ENCODE peak calls at places on chromosome 15, in four cellular contexts. One of them, this sample, is unnamed.

GRCh38 chr15:34010921-34011320 is 28.1 kb downstream of the AVEN start:
- DNase-seq in adrenal gland: no peak
- DNase-seq in fibroblast of lung: no peak
- DNase-seq in PC-9: no peak
- DNase-seq in this sample: no peak

GRCh38 chr15:73078722-73079121 is 26.5 kb downstream of the NEO1 start:
- DNase-seq in fibroblast of lung: peak; percentile 94
- DNase-seq in adrenal gland: no peak
- DNase-seq in PC-9: no peak
- DNase-seq in this sample: peak; percentile 41

GRCh38 chr15:93059442-93059841 is 29.6 kb downstream of the RGMA start:
- DNase-seq in adrenal gland: no peak
- DNase-seq in PC-9: no peak
- DNase-seq in fibroblast of lung: no peak
- DNase-seq in this sample: no peak

GRCh38 chr15:85785887-85786777 is 8.6 kb downstream of the KLHL25 start:
- DNase-seq in adrenal gland: peak; percentile 79
- DNase-seq in PC-9: peak; percentile 70
- DNase-seq in fibroblast of lung: peak; percentile 72
- DNase-seq in this sample: no peak

GRCh38 chr15:82197734-82198594 is 64.6 kb downstream of the EFL1 start:
- DNase-seq in fibroblast of lung: peak; percentile 52
- DNase-seq in PC-9: peak; percentile 46
- DNase-seq in adrenal gland: peak; percentile 72
- DNase-seq in this sample: peak; percentile 83

GRCh38 chr15:28005004-28005527 is 94.0 kb downstream of the OCA2 start:
- DNase-seq in adrenal gland: no peak
- DNase-seq in PC-9: no peak
- DNase-seq in fibroblast of lung: no peak
- DNase-seq in this sample: no peak

GRCh38 chr15:88704791-88705768 is 66.3 kb downstream of the ISG20 start:
- DNase-seq in PC-9: no peak
- DNase-seq in adrenal gland: peak; percentile 54
- DNase-seq in fibroblast of lung: peak; percentile 55
- DNase-seq in this sample: no peak

GRCh38 chr15:77852241-77853007 is 219.7 kb upstream of the LINGO1 start:
- DNase-seq in fibroblast of lung: no peak
- DNase-seq in adrenal gland: no peak
- DNase-seq in PC-9: no peak
- DNase-seq in this sample: no peak

GRCh38 chr15:80179025-80179759 is 26.4 kb downstream of the FAH start:
- DNase-seq in adrenal gland: peak; percentile 62
- DNase-seq in fibroblast of lung: peak; percentile 93
- DNase-seq in PC-9: peak; percentile 46
- DNase-seq in this sample: peak; percentile 73

GRCh38 chr15:52278636-52279367 is 16.8 kb downstream of the MYO5C start:
- DNase-seq in fibroblast of lung: no peak
- DNase-seq in PC-9: no peak
- DNase-seq in adrenal gland: no peak
- DNase-seq in this sample: no peak

GRCh38 chr15:63749330-63749942 is 84.3 kb downstream of the HERC1 start:
- DNase-seq in PC-9: no peak
- DNase-seq in adrenal gland: no peak
- DNase-seq in fibroblast of lung: no peak
- DNase-seq in this sample: no peak

GRCh38 chr15:58469432-58470353 is 37.9 kb downstream of the LIPC start:
- DNase-seq in fibroblast of lung: peak; percentile 99
- DNase-seq in adrenal gland: peak; percentile 71
- DNase-seq in PC-9: peak; percentile 86
- DNase-seq in this sample: peak; percentile 84

GRCh38 chr15:31457631-31458526 is 131.2 kb downstream of the KLF13 start:
- DNase-seq in PC-9: no peak
- DNase-seq in adrenal gland: peak; percentile 64
- DNase-seq in fibroblast of lung: peak; percentile 81
- DNase-seq in this sample: no peak

GRCh38 chr15:85869124-85869523 is 74.4 kb upstream of the KLHL25 start:
- DNase-seq in adrenal gland: no peak
- DNase-seq in PC-9: no peak
- DNase-seq in fibroblast of lung: no peak
- DNase-seq in this sample: no peak

GRCh38 chr15:53747501-53748068 is 11.9 kb downstream of the WDR72 start:
- DNase-seq in PC-9: no peak
- DNase-seq in adrenal gland: no peak
- DNase-seq in fibroblast of lung: no peak
- DNase-seq in this sample: no peak

GRCh38 chr15:63655683-63656372 is 58.6 kb downstream of the FBXL22 start:
- DNase-seq in adrenal gland: no peak
- DNase-seq in PC-9: no peak
- DNase-seq in fibroblast of lung: no peak
- DNase-seq in this sample: no peak

GRCh38 chr15:101258238-101259144 is 6.6 kb upstream of the CHSY1 start:
- DNase-seq in PC-9: peak; percentile 48
- DNase-seq in adrenal gland: peak; percentile 74
- DNase-seq in fibroblast of lung: peak; percentile 63
- DNase-seq in this sample: peak; percentile 65

GRCh38 chr15:31472636-31473383 is 146.2 kb downstream of the KLF13 start:
- DNase-seq in adrenal gland: peak; percentile 34
- DNase-seq in fibroblast of lung: peak; percentile 43
- DNase-seq in PC-9: no peak
- DNase-seq in this sample: no peak

GRCh38 chr15:96341465-96342142 is 11.1 kb downstream of the NR2F2 start:
- DNase-seq in adrenal gland: peak; percentile 21
- DNase-seq in fibroblast of lung: peak; percentile 47
- DNase-seq in PC-9: no peak
- DNase-seq in this sample: no peak

GRCh38 chr15:42016971-42017370 is 3.9 kb downstream of the PLA2G4E start:
- DNase-seq in adrenal gland: no peak
- DNase-seq in fibroblast of lung: no peak
- DNase-seq in PC-9: no peak
- DNase-seq in this sample: no peak

GRCh38 chr15:40932625-40933519 is 3.7 kb downstream of the DLL4 start:
- DNase-seq in adrenal gland: no peak
- DNase-seq in PC-9: no peak
- DNase-seq in fibroblast of lung: no peak
- DNase-seq in this sample: no peak
- H3K4me3 ChIP-seq in adrenal gland: no peak overlapping the region
- H3K4me3 ChIP-seq in PC-9: no peak overlapping the region
- H3K4me3 ChIP-seq in fibroblast of lung: no peak overlapping the region
- H3K4me3 ChIP-seq in this sample: no peak overlapping the region

DNA sequence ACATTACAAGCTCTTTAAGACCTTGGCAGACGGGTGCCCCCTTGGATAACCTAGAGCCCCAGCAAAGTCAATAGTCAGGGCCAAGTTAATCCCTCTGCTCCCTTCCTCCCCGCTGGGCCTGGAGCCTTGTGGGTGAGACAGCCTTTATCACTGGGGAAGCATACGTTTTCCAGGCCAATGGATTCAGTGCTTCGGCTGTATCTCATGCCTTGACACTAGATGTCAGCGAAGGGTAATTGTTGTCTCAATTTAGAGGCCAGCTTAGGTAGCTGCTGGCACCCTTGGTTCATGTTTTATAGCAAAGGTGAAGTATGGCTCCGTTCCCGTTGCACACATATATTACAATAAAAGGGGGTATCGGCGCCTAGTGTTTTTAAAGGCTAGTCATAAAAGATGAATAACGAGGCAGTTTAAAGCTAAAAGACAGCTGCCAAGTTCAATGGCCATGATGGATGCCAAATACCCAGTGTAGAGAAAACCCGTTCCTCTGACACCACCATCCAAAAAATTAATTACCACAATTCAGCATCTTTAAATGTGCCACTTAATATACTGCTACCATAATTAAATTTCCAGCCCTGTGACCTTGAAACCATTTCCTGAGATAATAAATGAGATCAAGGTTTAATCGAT is 52.3 kb upstream of the BNIP2 start:
- DNase-seq in PC-9: no peak
- DNase-seq in adrenal gland: no peak
- DNase-seq in fibroblast of lung: peak; percentile 14
- DNase-seq in this sample: no peak
- TF ChIP-seq CTCF in PC-9: peak; percentile 35
- TF ChIP-seq CTCF in adrenal gland: no peak
- TF ChIP-seq CTCF in fibroblast of lung: no peak
- TF ChIP-seq CTCF in this sample: peak; percentile 31

GRCh38 chr15:69467636-69468035 is 15.0 kb downstream of the RPLP1 start:
- DNase-seq in fibroblast of lung: no peak
- DNase-seq in adrenal gland: no peak
- DNase-seq in PC-9: no peak
- DNase-seq in this sample: no peak
- H3K4me3 ChIP-seq in fibroblast of lung: no peak overlapping the region
- H3K4me3 ChIP-seq in adrenal gland: no peak overlapping the region
- H3K4me3 ChIP-seq in PC-9: no peak overlapping the region
- H3K4me3 ChIP-seq in this sample: no peak overlapping the region

GRCh38 chr15:62068787-62069170 is 2.0 kb downstream of the C2CD4A start:
- DNase-seq in PC-9: no peak
- DNase-seq in adrenal gland: no peak
- DNase-seq in fibroblast of lung: peak; percentile 10
- DNase-seq in this sample: no peak

GRCh38 chr15:62066663-62067447 is at the start of gene C2CD4A:
- DNase-seq in PC-9: peak; percentile 72
- DNase-seq in fibroblast of lung: peak; percentile 68
- DNase-seq in adrenal gland: peak; percentile 79
- DNase-seq in this sample: no peak

GRCh38 chr15:62069551-62069950 is 2.8 kb downstream of the C2CD4A start:
- DNase-seq in PC-9: no peak
- DNase-seq in adrenal gland: no peak
- DNase-seq in fibroblast of lung: no peak
- DNase-seq in this sample: no peak

GRCh38 chr15:62067448-62068044 is 769 bp downstream of the C2CD4A start:
- DNase-seq in fibroblast of lung: peak; percentile 6
- DNase-seq in adrenal gland: peak; percentile 35
- DNase-seq in PC-9: no peak
- DNase-seq in this sample: no peak

GRCh38 chr15:62068071-62068786 is 1.5 kb downstream of the C2CD4A start:
- DNase-seq in fibroblast of lung: peak; percentile 48
- DNase-seq in PC-9: peak; percentile 52
- DNase-seq in adrenal gland: peak; percentile 50
- DNase-seq in this sample: no peak
- TF ChIP-seq CTCF in fibroblast of lung: no peak
- TF ChIP-seq CTCF in PC-9: no peak
- TF ChIP-seq CTCF in adrenal gland: no peak
- TF ChIP-seq CTCF in this sample: peak; percentile 2

DNA sequence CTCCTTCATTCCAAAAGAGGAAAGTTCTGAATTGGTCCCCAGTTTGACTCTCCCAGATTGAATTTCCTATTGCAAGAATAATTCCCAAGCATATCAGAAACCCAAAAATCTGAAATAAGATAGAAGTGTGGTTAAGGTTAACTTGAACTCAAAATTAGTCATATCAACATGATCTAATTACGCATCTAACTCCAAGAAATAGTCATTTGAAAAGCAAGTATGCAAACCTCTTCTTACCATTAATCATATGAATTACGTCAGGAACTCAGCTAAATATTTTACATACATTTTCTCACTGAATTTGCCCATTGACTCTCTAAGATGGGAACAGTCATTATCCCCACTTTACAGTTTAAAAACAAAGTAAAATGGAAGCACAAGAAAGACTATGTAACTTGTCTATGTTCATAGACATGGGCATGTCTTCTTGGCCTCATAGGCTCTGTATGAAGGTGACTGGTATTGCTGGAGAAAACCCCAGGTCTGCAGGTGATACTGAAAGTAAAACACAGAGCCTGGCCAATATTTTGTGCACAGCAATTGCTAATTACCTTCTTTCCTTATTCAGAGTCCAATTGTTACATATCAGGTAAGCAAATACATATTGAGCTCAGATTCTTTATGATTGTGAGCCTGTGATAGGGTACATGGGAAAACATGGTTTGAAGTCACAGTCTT is 139.2 kb downstream of the ATP8B4 start:
- DNase-seq in PC-9: no peak
- DNase-seq in adrenal gland: no peak
- DNase-seq in fibroblast of lung: peak; percentile 66
- DNase-seq in this sample: no peak
- H3K4me3 ChIP-seq in PC-9: no peak overlapping the region
- H3K4me3 ChIP-seq in adrenal gland: no peak overlapping the region
- H3K4me3 ChIP-seq in fibroblast of lung: no peak overlapping the region
- H3K4me3 ChIP-seq in this sample: no peak overlapping the region

GRCh38 chr15:99170476-99171065 is 65.7 kb downstream of the SYNM start:
- DNase-seq in fibroblast of lung: no peak
- DNase-seq in PC-9: no peak
- DNase-seq in adrenal gland: no peak
- DNase-seq in this sample: no peak
- TF ChIP-seq CTCF in fibroblast of lung: no peak
- TF ChIP-seq CTCF in PC-9: no peak
- TF ChIP-seq CTCF in adrenal gland: no peak
- TF ChIP-seq CTCF in this sample: no peak

GRCh38 chr15:70820214-70820613 is 33.7 kb downstream of the LARP6 start:
- DNase-seq in fibroblast of lung: no peak
- DNase-seq in PC-9: no peak
- DNase-seq in adrenal gland: no peak
- DNase-seq in this sample: no peak
- H3K4me3 ChIP-seq in fibroblast of lung: no peak overlapping the region
- H3K4me3 ChIP-seq in PC-9: no peak overlapping the region
- H3K4me3 ChIP-seq in adrenal gland: no peak overlapping the region
- H3K4me3 ChIP-seq in this sample: no peak overlapping the region

DNA sequence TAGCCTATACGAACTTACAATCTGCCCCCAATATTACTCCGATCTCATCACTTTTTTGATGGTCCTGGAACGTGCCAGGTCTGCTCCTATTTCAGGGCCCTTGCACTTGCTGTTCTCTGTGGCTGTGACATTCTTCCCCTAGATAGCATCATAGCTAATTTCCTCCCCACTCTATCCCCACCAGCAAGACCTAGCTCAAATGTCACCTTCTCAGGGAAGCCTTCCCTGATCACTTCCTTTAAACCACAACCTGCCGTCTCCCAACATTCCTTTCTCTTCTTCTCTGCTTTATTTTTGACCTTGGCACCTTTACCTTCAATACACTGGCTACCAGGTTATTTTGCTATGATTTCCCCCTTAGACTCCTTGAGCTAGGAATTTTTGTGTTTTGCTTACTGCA is 5.3 kb upstream of the SMAD6 start:
- DNase-seq in adrenal gland: no peak
- DNase-seq in fibroblast of lung: no peak
- DNase-seq in PC-9: no peak
- DNase-seq in this sample: no peak
- TF ChIP-seq CTCF in adrenal gland: no peak
- TF ChIP-seq CTCF in fibroblast of lung: no peak
- TF ChIP-seq CTCF in PC-9: no peak
- TF ChIP-seq CTCF in this sample: no peak